ENCODE peak calls at places on chromosomes 7 and 10, in ten cellular contexts. N is nephron progenitor cell, F is GM13977, U is heart right ventricle, R is IMR-90, W is cardiac muscle cell, E is AG09309, L is lower lobe of right lung, J is LNCaP clone FGC, Z is left lung. O is an unnamed sample.

GRCh38 chr7:22860784-22861482 is 38.3 kb upstream of the TOMM7 start:
- DNase-seq in N (no peak), F (no peak), U (no peak), R (no peak), W (no peak), E (no peak), L (no peak), J (no peak), Z (no peak), O (no peak)

GRCh38 chr7:122305475-122306319 is 1.1 kb upstream of the FEZF1 start:
- DNase-seq in N (peak), F (no peak), U (no peak), R (no peak), W (peak), E (no peak), L (no peak), J (no peak), Z (no peak), O (no peak)

GRCh38 chr7:45259966-45260646 is 102.5 kb downstream of the RAMP3 start:
- DNase-seq in N (peak), F (peak), U (peak), R (peak), W (peak), E (no peak), L (peak), J (peak), Z (peak), O (peak)

GRCh38 chr10:86066696-86067095 is 299.9 kb downstream of the GRID1 start:
- DNase-seq in N (no peak), F (no peak), U (no peak), R (no peak), W (no peak), E (no peak), L (no peak), J (no peak), Z (no peak), O (no peak)

GRCh38 chr7:30282735-30283134 is 1.7 kb upstream of the ZNRF2 start:
- DNase-seq in N (no peak), F (no peak), U (no peak), R (no peak), W (no peak), E (no peak), L (no peak), J (no peak), Z (no peak), O (no peak)

GRCh38 chr7:102404005-102404861 is 8.1 kb downstream of the PRKRIP1 start:
- DNase-seq in N (peak), F (peak), U (no peak), R (peak), W (peak), E (peak), L (peak), J (no peak), Z (no peak), O (peak)

GRCh38 chr10:98420786-98421185 is 5.8 kb upstream of the PYROXD2 start:
- DNase-seq in N (no peak), F (no peak), U (peak), R (no peak), W (no peak), E (no peak), L (no peak), J (no peak), Z (no peak), O (peak)

GRCh38 chr7:86939197-86939814 is 120.1 kb downstream of the ELAPOR2 start:
- DNase-seq in N (peak), F (no peak), U (peak), R (peak), W (peak), E (peak), L (no peak), J (peak), Z (no peak), O (peak)

GRCh38 chr10:44437837-44438752 is 53.2 kb upstream of the CXCL12 start:
- DNase-seq in N (no peak), F (no peak), U (no peak), R (no peak), W (no peak), E (no peak), L (no peak), J (no peak), Z (no peak), O (peak)

GRCh38 chr7:114392686-114393085 is 21.9 kb upstream of the FOXP2 start:
- DNase-seq in N (no peak), F (no peak), U (no peak), R (no peak), W (no peak), E (no peak), L (no peak), J (no peak), Z (no peak), O (no peak)

GRCh38 chr10:58641095-58641531 is 128.4 kb downstream of the BICC1 start:
- DNase-seq in N (no peak), F (no peak), U (no peak), R (peak), W (no peak), E (peak), L (no peak), J (no peak), Z (no peak), O (peak)

GRCh38 chr7:151468214-151469023 is 28.5 kb upstream of the CRYGN start:
- DNase-seq in N (no peak), F (no peak), U (no peak), R (no peak), W (no peak), E (no peak), L (no peak), J (no peak), Z (no peak), O (no peak)

GRCh38 chr7:11130012-11130411 is 156.3 kb downstream of the PHF14 start:
- DNase-seq in N (no peak), F (no peak), U (no peak), R (peak), W (no peak), E (no peak), L (no peak), J (no peak), Z (no peak), O (no peak)

GRCh38 chr7:157397751-157398691 is 61.2 kb downstream of the DNAJB6 start:
- DNase-seq in N (peak), F (peak), U (peak), R (peak), W (peak), E (peak), L (peak), J (peak), Z (no peak), O (no peak)

GRCh38 chr7:107854989-107855388 is 36.0 kb upstream of the DLD start:
- DNase-seq in N (no peak), F (no peak), U (no peak), R (peak), W (no peak), E (no peak), L (no peak), J (no peak), Z (no peak), O (no peak)

GRCh38 chr10:17023386-17024298 is 106.0 kb downstream of the CUBN start:
- DNase-seq in N (no peak), F (peak), U (peak), R (peak), W (peak), E (peak), L (no peak), J (no peak), Z (peak), O (peak)

GRCh38 chr10:35000936-35001335 is 89.2 kb downstream of the CUL2 start:
- DNase-seq in N (no peak), F (no peak), U (no peak), R (peak), W (peak), E (no peak), L (no peak), J (no peak), Z (no peak), O (no peak)

GRCh38 chr7:76505168-76506080 is 4.9 kb upstream of the UPK3B start:
- DNase-seq in N (no peak), F (peak), U (no peak), R (no peak), W (no peak), E (no peak), L (no peak), J (no peak), Z (no peak), O (no peak)

GRCh38 chr7:142773937-142774744 is 3.4 kb downstream of the PRSS2 start:
- DNase-seq in N (no peak), F (no peak), U (no peak), R (no peak), W (no peak), E (no peak), L (no peak), J (no peak), Z (no peak), O (no peak)
- TF ChIP-seq CTCF in N (no peak), F (no peak), U (no peak), R (no peak), W (no peak), E (no peak), L (no peak), J (no peak), Z (no peak), O (no peak)

GRCh38 chr10:23535381-23535780 is 96.5 kb downstream of the OTUD1 start:
- DNase-seq in N (no peak), F (no peak), U (no peak), R (no peak), W (no peak), E (no peak), L (no peak), J (no peak), Z (no peak), O (no peak)
- TF ChIP-seq CTCF in N (no peak), F (no peak), U (no peak), R (no peak), W (no peak), E (no peak), L (no peak), J (peak), Z (no peak), O (no peak)

DNA sequence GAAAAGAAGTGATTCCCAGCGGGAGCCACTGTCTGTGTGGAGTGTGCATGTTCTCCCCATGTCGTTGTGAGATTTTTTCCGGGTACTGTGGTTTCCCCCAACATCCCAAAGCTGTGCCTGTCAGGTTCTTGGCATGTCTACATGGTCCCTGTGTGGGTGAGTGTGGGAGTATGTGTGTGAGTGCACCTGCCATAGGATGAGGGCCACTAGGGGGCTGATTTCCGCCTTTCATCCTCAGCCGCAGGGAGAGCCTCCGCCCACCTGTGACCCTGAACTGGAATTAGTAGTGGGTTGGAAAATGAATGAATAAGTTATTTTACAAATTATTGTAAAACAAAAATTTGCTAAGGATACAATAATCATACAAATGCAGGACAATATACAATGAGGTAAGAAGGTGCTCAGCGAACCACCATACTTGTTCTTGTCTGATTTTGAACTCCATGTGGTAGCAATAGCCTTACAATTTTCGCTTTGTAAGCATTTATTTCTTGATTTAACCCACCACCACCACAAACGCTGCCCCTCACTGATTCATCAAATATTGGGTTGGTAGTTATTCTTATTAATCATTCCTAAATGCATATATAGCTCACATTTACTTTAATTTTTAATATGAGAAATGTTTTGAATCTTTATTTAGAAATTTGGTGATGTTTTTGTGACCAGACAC is 641.2 kb upstream of the VSTM2A start:
- DNase-seq in N (no peak), F (no peak), U (no peak), R (no peak), W (no peak), E (no peak), L (no peak), J (no peak), Z (no peak), O (no peak)
- TF ChIP-seq CTCF in N (no peak), F (no peak), U (no peak), R (no peak), W (no peak), E (no peak), L (no peak), J (peak), Z (no peak), O (no peak)

GRCh38 chr7:16698200-16698910 is 52.4 kb downstream of the BZW2 start:
- DNase-seq in N (no peak), F (no peak), U (no peak), R (no peak), W (no peak), E (no peak), L (no peak), J (no peak), Z (no peak), O (no peak)

GRCh38 chr7:16697507-16698199 is 51.7 kb downstream of the BZW2 start:
- DNase-seq in N (no peak), F (no peak), U (no peak), R (peak), W (no peak), E (no peak), L (no peak), J (no peak), Z (no peak), O (no peak)

DNA sequence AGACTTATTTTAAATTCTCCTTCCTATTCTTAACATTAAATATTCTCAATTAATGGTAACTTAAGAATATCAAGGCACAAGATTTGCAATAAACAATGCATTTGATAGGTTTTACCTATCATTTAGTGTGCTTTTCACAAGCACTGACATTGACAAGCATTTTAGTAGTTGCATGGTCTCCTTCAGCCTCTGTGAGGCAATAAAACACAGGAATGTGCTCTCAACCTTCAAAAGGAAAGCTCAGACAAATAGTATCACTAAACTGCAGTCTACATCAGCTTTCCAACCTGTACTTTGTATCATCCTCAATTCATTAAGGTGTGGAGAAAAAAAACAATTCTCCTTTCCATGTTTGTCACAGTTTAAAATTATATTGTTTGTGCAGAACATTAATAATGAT is 51.1 kb upstream of the TSPAN13 start:
- DNase-seq in N (no peak), F (no peak), U (no peak), R (no peak), W (no peak), E (no peak), L (no peak), J (no peak), Z (no peak), O (no peak)
- TF ChIP-seq CTCF in N (no peak), F (no peak), U (no peak), R (no peak), W (peak), E (no peak), L (no peak), J (peak), Z (no peak), O (peak)